ENCODE peak calls at places on chromosome 3, in five cellular contexts. One of them, this sample, is unnamed.

GRCh38 chr3:190265126-190265525 is 57.1 kb downstream of the CLDN1 start:
- DNase-seq in AG04450: no peak
- DNase-seq in WERI-Rb-1: no peak
- DNase-seq in A673: no peak
- DNase-seq in ovary: no peak
- DNase-seq in this sample: no peak

GRCh38 chr3:186882881-186883685 is 40.6 kb downstream of the ADIPOQ start:
- DNase-seq in WERI-Rb-1: no peak
- DNase-seq in A673: peak
- DNase-seq in AG04450: no peak
- DNase-seq in ovary: no peak
- DNase-seq in this sample: no peak

GRCh38 chr3:177816667-177817208 is 619.5 kb upstream of the TBL1XR1 start:
- DNase-seq in AG04450: no peak
- DNase-seq in A673: peak
- DNase-seq in ovary: no peak
- DNase-seq in WERI-Rb-1: no peak
- DNase-seq in this sample: peak

GRCh38 chr3:46282696-46283095 is 40.4 kb downstream of the CCR3 start:
- DNase-seq in AG04450: no peak
- DNase-seq in A673: no peak
- DNase-seq in WERI-Rb-1: no peak
- DNase-seq in ovary: no peak
- DNase-seq in this sample: no peak

GRCh38 chr3:190629088-190629487 is 115.2 kb downstream of the IL1RAP start:
- DNase-seq in ovary: no peak
- DNase-seq in AG04450: no peak
- DNase-seq in A673: no peak
- DNase-seq in WERI-Rb-1: no peak
- DNase-seq in this sample: no peak

GRCh38 chr3:16364323-16364722 is 99.3 kb downstream of the OXNAD1 start:
- DNase-seq in WERI-Rb-1: no peak
- DNase-seq in ovary: no peak
- DNase-seq in AG04450: no peak
- DNase-seq in A673: no peak
- DNase-seq in this sample: no peak

GRCh38 chr3:39911465-39912309 is 102.3 kb downstream of the MYRIP start:
- DNase-seq in WERI-Rb-1: no peak
- DNase-seq in ovary: no peak
- DNase-seq in AG04450: no peak
- DNase-seq in A673: no peak
- DNase-seq in this sample: peak

GRCh38 chr3:114660124-114660523 is 366.3 kb downstream of the TIGIT start:
- DNase-seq in WERI-Rb-1: no peak
- DNase-seq in ovary: peak
- DNase-seq in AG04450: peak
- DNase-seq in A673: no peak
- DNase-seq in this sample: peak

GRCh38 chr3:186849392-186849975 is 7.0 kb downstream of the ADIPOQ start:
- DNase-seq in ovary: no peak
- DNase-seq in A673: peak
- DNase-seq in WERI-Rb-1: no peak
- DNase-seq in AG04450: no peak
- DNase-seq in this sample: no peak

GRCh38 chr3:4410174-4410573 is 56.9 kb downstream of the SUMF1 start:
- DNase-seq in AG04450: no peak
- DNase-seq in ovary: no peak
- DNase-seq in WERI-Rb-1: no peak
- DNase-seq in A673: no peak
- DNase-seq in this sample: no peak

GRCh38 chr3:111605493-111605892 is 10.3 kb upstream of the ZBED2 start:
- DNase-seq in AG04450: no peak
- DNase-seq in WERI-Rb-1: no peak
- DNase-seq in ovary: no peak
- DNase-seq in A673: no peak
- DNase-seq in this sample: no peak

GRCh38 chr3:8500208-8500961 is 1.2 kb upstream of the LMCD1 start:
- DNase-seq in ovary: peak
- DNase-seq in AG04450: peak
- DNase-seq in A673: no peak
- DNase-seq in WERI-Rb-1: peak
- DNase-seq in this sample: peak

GRCh38 chr3:139894638-139894989 is 40.4 kb upstream of the CLSTN2 start:
- DNase-seq in ovary: peak
- DNase-seq in WERI-Rb-1: no peak
- DNase-seq in A673: no peak
- DNase-seq in AG04450: no peak
- DNase-seq in this sample: no peak

GRCh38 chr3:195128255-195129071 is 142.5 kb downstream of the XXYLT1 start:
- DNase-seq in WERI-Rb-1: no peak
- DNase-seq in AG04450: no peak
- DNase-seq in A673: no peak
- DNase-seq in ovary: no peak
- DNase-seq in this sample: no peak

GRCh38 chr3:55899887-55900286 is 412.8 kb upstream of the WNT5A start:
- DNase-seq in A673: no peak
- DNase-seq in ovary: no peak
- DNase-seq in WERI-Rb-1: no peak
- DNase-seq in AG04450: no peak
- DNase-seq in this sample: no peak

GRCh38 chr3:66149269-66149668 is 71.5 kb upstream of the SLC25A26 start:
- DNase-seq in ovary: no peak
- DNase-seq in A673: no peak
- DNase-seq in WERI-Rb-1: no peak
- DNase-seq in AG04450: no peak
- DNase-seq in this sample: no peak

GRCh38 chr3:24100694-24101402 is 155.8 kb downstream of the NR1D2 start:
- DNase-seq in ovary: no peak
- DNase-seq in AG04450: no peak
- DNase-seq in WERI-Rb-1: no peak
- DNase-seq in A673: no peak
- DNase-seq in this sample: no peak

GRCh38 chr3:188855690-188856089 is 316.1 kb upstream of the TPRG1 start:
- DNase-seq in WERI-Rb-1: no peak
- DNase-seq in ovary: no peak
- DNase-seq in AG04450: no peak
- DNase-seq in A673: no peak
- DNase-seq in this sample: no peak

GRCh38 chr3:11757441-11757875 is 89.2 kb downstream of the TAMM41 start:
- DNase-seq in AG04450: peak
- DNase-seq in WERI-Rb-1: peak
- DNase-seq in A673: peak
- DNase-seq in ovary: no peak
- DNase-seq in this sample: peak

GRCh38 chr3:28989646-28990089 is 291.2 kb upstream of the RBMS3 start:
- DNase-seq in A673: peak
- DNase-seq in WERI-Rb-1: no peak
- DNase-seq in ovary: no peak
- DNase-seq in AG04450: no peak
- DNase-seq in this sample: no peak

GRCh38 chr3:189902230-189903186 is 218.2 kb downstream of the P3H2 start:
- DNase-seq in AG04450: no peak
- DNase-seq in ovary: no peak
- DNase-seq in A673: no peak
- DNase-seq in WERI-Rb-1: no peak
- DNase-seq in this sample: no peak

GRCh38 chr3:8660271-8660731 is 15.7 kb upstream of the SSUH2 start:
- DNase-seq in AG04450: peak
- DNase-seq in ovary: no peak
- DNase-seq in A673: no peak
- DNase-seq in WERI-Rb-1: no peak
- DNase-seq in this sample: no peak

GRCh38 chr3:185824467-185825378 is at the start of gene IGF2BP2:
- DNase-seq in AG04450: peak
- DNase-seq in ovary: peak
- DNase-seq in WERI-Rb-1: peak
- DNase-seq in A673: peak
- DNase-seq in this sample: no peak

GRCh38 chr3:176941674-176942073 is 255.6 kb downstream of the TBL1XR1 start:
- DNase-seq in ovary: no peak
- DNase-seq in AG04450: no peak
- DNase-seq in WERI-Rb-1: no peak
- DNase-seq in A673: no peak
- DNase-seq in this sample: no peak

GRCh38 chr3:65888980-65889706 is 149.6 kb downstream of the MAGI1 start:
- DNase-seq in ovary: no peak
- DNase-seq in AG04450: peak
- DNase-seq in WERI-Rb-1: no peak
- DNase-seq in A673: peak
- DNase-seq in this sample: peak

GRCh38 chr3:113002676-113003075 is 11.9 kb downstream of the GTPBP8 start:
- DNase-seq in AG04450: no peak
- DNase-seq in ovary: no peak
- DNase-seq in WERI-Rb-1: no peak
- DNase-seq in A673: no peak
- DNase-seq in this sample: no peak

GRCh38 chr3:173912126-173912525 is 514.6 kb downstream of the NLGN1 start:
- DNase-seq in ovary: no peak
- DNase-seq in WERI-Rb-1: no peak
- DNase-seq in A673: no peak
- DNase-seq in AG04450: no peak
- DNase-seq in this sample: no peak

GRCh38 chr3:84943379-84943778 is 15.4 kb upstream of the CADM2 start:
- DNase-seq in ovary: no peak
- DNase-seq in A673: no peak
- DNase-seq in WERI-Rb-1: no peak
- DNase-seq in AG04450: no peak
- DNase-seq in this sample: no peak

DNA sequence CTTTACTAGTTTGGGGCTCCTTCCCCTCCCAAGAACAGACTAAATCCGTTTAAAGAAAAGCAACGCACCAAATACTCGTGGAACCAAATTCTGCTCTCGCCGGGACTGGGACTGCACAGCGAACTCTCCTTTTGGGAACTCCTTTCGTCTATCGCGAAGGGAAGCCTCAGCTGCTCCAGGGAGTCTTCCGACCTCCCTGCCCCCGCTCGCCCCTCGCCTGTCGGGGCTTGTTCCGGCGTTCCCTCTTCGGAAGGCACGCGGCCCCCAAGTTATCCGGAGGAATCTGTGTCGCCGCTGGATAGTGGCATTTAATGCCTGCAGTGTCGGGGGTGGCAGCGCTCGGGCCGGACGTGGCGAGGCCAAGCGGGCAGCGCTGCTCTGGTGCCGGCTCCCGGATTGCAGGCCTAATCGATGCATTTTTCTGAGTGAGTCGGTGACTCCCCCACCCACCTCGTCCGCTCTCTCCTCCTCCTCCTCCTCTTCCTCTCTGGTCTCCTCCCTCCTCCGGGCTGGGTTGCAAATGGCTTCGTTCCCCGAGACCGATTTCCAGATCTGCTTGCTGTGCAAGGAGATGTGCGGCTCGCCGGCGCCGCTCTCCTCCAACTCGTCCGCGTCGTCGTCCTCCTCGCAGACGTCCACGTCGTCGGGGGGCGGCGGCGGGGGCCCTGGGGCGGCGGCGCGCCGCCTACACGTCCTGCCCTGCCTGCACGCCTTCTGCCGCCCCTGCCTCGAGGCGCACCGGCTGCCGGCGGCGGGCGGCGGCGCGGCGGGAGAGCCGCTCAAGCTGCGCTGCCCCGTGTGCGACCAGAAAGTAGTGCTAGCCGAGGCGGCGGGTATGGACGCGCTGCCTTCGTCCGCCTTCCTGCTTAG is at the start of gene TRIM71:
- DNase-seq in WERI-Rb-1: no peak
- DNase-seq in AG04450: no peak
- DNase-seq in ovary: no peak
- DNase-seq in A673: peak
- DNase-seq in this sample: no peak
- H3K4me3 ChIP-seq in WERI-Rb-1: no peak
- H3K4me3 ChIP-seq in AG04450: peak
- H3K4me3 ChIP-seq in ovary: no peak
- H3K4me3 ChIP-seq in A673: peak
- H3K4me3 ChIP-seq in this sample: peak

DNA sequence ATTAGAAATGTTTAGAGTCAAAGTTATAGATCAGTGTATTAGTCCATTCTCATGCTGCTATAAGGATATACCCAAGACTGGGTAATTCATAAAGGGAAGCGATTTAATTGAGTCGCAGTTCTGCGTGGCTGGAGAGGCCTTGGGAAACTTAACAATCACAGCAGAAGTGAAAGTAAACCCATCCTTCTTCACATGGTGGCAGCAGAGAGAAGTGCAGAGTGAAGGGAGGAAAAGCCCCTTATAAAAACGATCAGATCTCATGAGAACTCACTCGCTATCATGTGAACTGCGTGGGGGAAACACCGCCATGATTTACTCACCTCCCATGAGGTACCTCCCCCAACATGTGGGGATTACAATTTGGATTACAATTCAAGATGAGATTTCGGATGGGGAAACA is 871.5 kb downstream of the DIPK2A start:
- DNase-seq in ovary: no peak
- DNase-seq in AG04450: no peak
- DNase-seq in WERI-Rb-1: peak
- DNase-seq in A673: peak
- DNase-seq in this sample: no peak
- TF ChIP-seq CTCF in ovary: no peak
- TF ChIP-seq CTCF in AG04450: peak
- TF ChIP-seq CTCF in WERI-Rb-1: peak
- TF ChIP-seq CTCF in A673: peak
- TF ChIP-seq CTCF in this sample: no peak

GRCh38 chr3:76700323-76700722 is 339.6 kb upstream of the ROBO2 start:
- DNase-seq in AG04450: peak
- DNase-seq in WERI-Rb-1: no peak
- DNase-seq in A673: no peak
- DNase-seq in ovary: no peak
- DNase-seq in this sample: no peak

GRCh38 chr3:76698136-76698535 is 341.8 kb upstream of the ROBO2 start:
- DNase-seq in A673: no peak
- DNase-seq in ovary: no peak
- DNase-seq in AG04450: no peak
- DNase-seq in WERI-Rb-1: no peak
- DNase-seq in this sample: no peak

GRCh38 chr3:76702676-76703075 is 337.2 kb upstream of the ROBO2 start:
- DNase-seq in AG04450: no peak
- DNase-seq in WERI-Rb-1: no peak
- DNase-seq in A673: no peak
- DNase-seq in ovary: no peak
- DNase-seq in this sample: no peak

GRCh38 chr3:76699846-76700245 is 340.1 kb upstream of the ROBO2 start:
- DNase-seq in WERI-Rb-1: no peak
- DNase-seq in A673: no peak
- DNase-seq in ovary: no peak
- DNase-seq in AG04450: no peak
- DNase-seq in this sample: no peak
- H3K4me3 ChIP-seq in WERI-Rb-1: no peak
- H3K4me3 ChIP-seq in A673: no peak
- H3K4me3 ChIP-seq in ovary: no peak
- H3K4me3 ChIP-seq in AG04450: no peak
- H3K4me3 ChIP-seq in this sample: no peak

GRCh38 chr3:49454898-49455681 is 15.0 kb upstream of the DAG1 start:
- DNase-seq in WERI-Rb-1: no peak
- DNase-seq in A673: peak
- DNase-seq in ovary: no peak
- DNase-seq in AG04450: no peak
- DNase-seq in this sample: no peak

GRCh38 chr3:49456417-49456816 is 13.7 kb upstream of the DAG1 start:
- DNase-seq in ovary: no peak
- DNase-seq in AG04450: no peak
- DNase-seq in A673: no peak
- DNase-seq in WERI-Rb-1: no peak
- DNase-seq in this sample: no peak

GRCh38 chr3:49454457-49454856 is 15.6 kb upstream of the DAG1 start:
- DNase-seq in A673: no peak
- DNase-seq in ovary: no peak
- DNase-seq in AG04450: no peak
- DNase-seq in WERI-Rb-1: peak
- DNase-seq in this sample: no peak

GRCh38 chr3:49453621-49454315 is 16.3 kb upstream of the DAG1 start:
- DNase-seq in A673: no peak
- DNase-seq in WERI-Rb-1: no peak
- DNase-seq in AG04450: no peak
- DNase-seq in ovary: no peak
- DNase-seq in this sample: no peak
- TF ChIP-seq CTCF in A673: no peak
- TF ChIP-seq CTCF in WERI-Rb-1: no peak
- TF ChIP-seq CTCF in AG04450: no peak
- TF ChIP-seq CTCF in ovary: no peak
- TF ChIP-seq CTCF in this sample: no peak

This sample was measured in retinal pigment epithelial cell.